ENCODE peak calls at places on chromosomes 11 and 22, in nine cellular contexts. I is hepatocyte, N is uterus, W is colonic mucosa, L is ascending aorta, Y is fibroblast of the aortic adventitia, T is foreskin fibroblast, R is dorsolateral prefrontal cortex, U is HCT116. F is an unnamed sample.

GRCh38 chr11:11036185-11037161 is 178.6 kb upstream of the ZBED5 start:
- DNase-seq in I (peak), N (no peak), W (peak), L (no peak), Y (peak), T (peak), R (peak), U (peak), F (peak)

GRCh38 chr11:72676874-72677341 is 2.7 kb upstream of the PDE2A start:
- DNase-seq in I (peak), N (peak), W (peak), L (no peak), Y (peak), T (peak), R (no peak), U (no peak), F (peak)

GRCh38 chr22:19605508-19606331 is 81.5 kb upstream of the CLDN5 start:
- DNase-seq in I (no peak), N (no peak), W (no peak), L (no peak), Y (no peak), T (no peak), R (peak), U (no peak), F (no peak)

GRCh38 chr22:39405346-39406085 is 5.9 kb downstream of the TAB1 start:
- DNase-seq in I (no peak), N (peak), W (no peak), L (no peak), Y (peak), T (peak), R (peak), U (no peak), F (no peak)

GRCh38 chr11:78223320-78223954 is 34.7 kb downstream of the USP35 start:
- DNase-seq in I (no peak), N (no peak), W (no peak), L (no peak), Y (no peak), T (no peak), R (no peak), U (no peak), F (no peak)

GRCh38 chr11:24375896-24376295 is 121.0 kb upstream of the LUZP2 start:
- DNase-seq in I (no peak), N (no peak), W (no peak), L (no peak), Y (no peak), T (no peak), R (no peak), U (no peak), F (no peak)

GRCh38 chr11:100825610-100826009 is 138.5 kb downstream of the ARHGAP42 start:
- DNase-seq in I (no peak), N (no peak), W (no peak), L (no peak), Y (no peak), T (peak), R (no peak), U (no peak), F (peak)

GRCh38 chr11:77205467-77206263 is 77.6 kb downstream of the MYO7A start:
- DNase-seq in I (no peak), N (peak), W (no peak), L (no peak), Y (no peak), T (no peak), R (no peak), U (no peak), F (no peak)

GRCh38 chr22:22093743-22094142 is 111.2 kb upstream of the TOP3B start:
- DNase-seq in I (no peak), N (no peak), W (no peak), L (no peak), Y (no peak), T (no peak), R (no peak), U (no peak), F (no peak)

GRCh38 chr11:69010964-69011623 is 2.0 kb downstream of the MRGPRF start:
- DNase-seq in I (peak), N (peak), W (peak), L (no peak), Y (peak), T (peak), R (peak), U (peak), F (peak)

GRCh38 chr11:285894-286220 is 3.1 kb upstream of the PGGHG start:
- DNase-seq in I (no peak), N (no peak), W (no peak), L (no peak), Y (no peak), T (no peak), R (no peak), U (no peak), F (no peak)

GRCh38 chr11:283405-284080 is 5.3 kb downstream of the NLRP6 start:
- DNase-seq in I (no peak), N (no peak), W (no peak), L (no peak), Y (no peak), T (no peak), R (no peak), U (no peak), F (no peak)

GRCh38 chr11:285021-285893 is 3.7 kb upstream of the PGGHG start:
- DNase-seq in I (no peak), N (no peak), W (no peak), L (no peak), Y (no peak), T (no peak), R (no peak), U (no peak), F (no peak)

GRCh38 chr11:282630-283360 is 4.6 kb downstream of the NLRP6 start:
- DNase-seq in I (no peak), N (no peak), W (no peak), L (no peak), Y (no peak), T (no peak), R (no peak), U (no peak), F (no peak)

DNA sequence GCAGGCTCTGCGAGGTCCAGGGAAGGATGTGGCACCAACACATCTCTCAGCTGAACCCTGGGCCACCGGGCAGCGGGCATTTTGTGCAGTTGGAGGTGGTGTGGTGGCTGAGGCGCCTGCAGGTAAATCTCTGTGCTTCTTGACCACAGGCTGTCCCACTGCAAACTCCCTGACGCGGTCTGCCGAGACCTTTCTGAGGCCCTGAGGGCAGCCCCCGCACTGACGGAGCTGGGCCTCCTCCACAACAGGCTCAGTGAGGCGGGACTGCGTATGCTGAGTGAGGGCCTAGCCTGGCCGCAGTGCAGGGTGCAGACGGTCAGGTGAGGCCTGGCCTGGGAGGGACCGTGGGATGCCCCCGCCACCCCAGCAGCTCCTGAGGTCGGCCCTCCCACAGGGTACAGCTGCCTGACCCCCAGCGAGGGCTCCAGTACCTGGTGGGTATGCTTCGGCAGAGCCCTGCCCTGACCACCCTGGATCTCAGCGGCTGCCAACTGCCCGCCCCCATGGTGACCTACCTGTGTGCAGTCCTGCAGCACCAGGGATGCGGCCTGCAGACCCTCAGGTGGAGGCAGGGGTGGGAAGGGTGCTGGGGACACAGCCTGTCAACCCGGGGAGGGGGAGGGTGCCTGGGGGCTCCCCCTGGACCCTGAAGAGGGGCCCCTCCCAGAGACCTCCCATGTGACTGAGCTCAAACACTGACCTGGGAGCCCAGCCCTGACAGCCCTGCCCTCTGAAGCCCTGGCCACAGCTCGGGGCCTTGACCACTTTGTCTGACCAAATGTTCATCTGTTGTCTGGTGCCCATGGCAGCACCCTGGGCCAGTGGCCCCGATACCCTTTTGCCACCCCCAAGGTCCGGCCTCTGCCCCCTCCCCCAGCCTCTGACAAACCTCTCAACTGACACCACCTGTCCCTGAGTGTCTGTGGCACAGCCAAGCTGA is 4.6 kb upstream of the PGGHG start:
- DNase-seq in I (no peak), N (peak), W (no peak), L (no peak), Y (no peak), T (no peak), R (no peak), U (no peak), F (no peak)
- H3K4me3 ChIP-seq in I (no peak), N (no peak), W (no peak), L (no peak), Y (no peak), T (no peak), R (no peak), U (no peak), F (no peak)

DNA sequence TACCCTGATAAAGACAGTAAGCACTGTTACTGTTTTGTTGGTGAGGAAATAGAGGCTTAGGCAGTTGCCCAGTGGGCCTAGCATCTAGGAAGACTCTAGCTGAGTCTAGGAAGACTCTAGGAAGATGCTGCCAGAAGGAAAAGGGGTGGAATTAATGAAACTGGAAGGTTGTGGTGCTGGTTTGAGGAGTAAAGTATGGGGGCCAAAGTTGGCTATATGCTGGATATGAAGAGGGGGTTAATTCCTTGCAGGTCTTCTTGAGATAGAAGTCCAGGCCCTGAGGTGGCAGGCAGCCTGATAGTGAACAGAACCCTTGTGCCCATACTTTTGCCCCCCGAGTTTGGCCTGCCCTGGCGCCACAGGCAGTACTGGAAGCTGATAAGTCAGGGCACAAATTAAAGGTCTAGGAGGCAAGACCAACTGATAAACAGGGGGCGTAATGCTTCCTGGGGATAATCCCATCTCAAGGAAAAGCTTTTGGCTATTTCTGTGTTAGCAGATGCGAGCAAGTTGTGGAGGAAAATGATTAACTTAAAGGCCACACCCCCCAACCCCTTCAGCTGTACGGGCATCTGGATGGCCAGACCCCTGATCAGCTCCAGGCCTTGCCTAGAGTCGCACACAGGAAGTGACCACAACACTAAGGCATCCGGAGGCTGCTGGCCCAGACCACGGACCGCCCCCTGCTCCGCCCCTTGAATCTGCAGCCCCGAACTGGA is 3.1 kb downstream of the ILK start:
- DNase-seq in I (peak), N (peak), W (peak), L (peak), Y (peak), T (peak), R (peak), U (peak), F (peak)
- H3K4me3 ChIP-seq in I (no peak), N (peak), W (no peak), L (peak), Y (peak), T (peak), R (peak), U (peak), F (no peak)

GRCh38 chr22:35301370-35301874 is 1.7 kb downstream of the TOM1 start:
- DNase-seq in I (peak), N (peak), W (no peak), L (peak), Y (peak), T (peak), R (no peak), U (no peak), F (no peak)
- H3K4me3 ChIP-seq in I (peak), N (no peak), W (peak), L (no peak), Y (peak), T (peak), R (no peak), U (no peak), F (no peak)

GRCh38 chr22:25420925-25421904 is 143.3 kb upstream of the GRK3 start:
- DNase-seq in I (no peak), N (no peak), W (no peak), L (no peak), Y (peak), T (peak), R (no peak), U (no peak), F (no peak)
- H3K4me3 ChIP-seq in I (no peak), N (no peak), W (peak), L (peak), Y (no peak), T (no peak), R (peak), U (no peak), F (no peak)

GRCh38 chr22:24428751-24429410 is 1.5 kb downstream of the ADORA2A start:
- DNase-seq in I (no peak), N (no peak), W (no peak), L (no peak), Y (no peak), T (no peak), R (no peak), U (no peak), F (no peak)

GRCh38 chr22:24429411-24430365 is 2.3 kb downstream of the ADORA2A start:
- DNase-seq in I (no peak), N (no peak), W (no peak), L (peak), Y (peak), T (peak), R (peak), U (no peak), F (no peak)

GRCh38 chr22:24426859-24427499 is 420 bp upstream of the ADORA2A start:
- DNase-seq in I (no peak), N (no peak), W (no peak), L (no peak), Y (no peak), T (no peak), R (no peak), U (no peak), F (no peak)

GRCh38 chr22:24426436-24426835 is 963 bp upstream of the ADORA2A start:
- DNase-seq in I (no peak), N (no peak), W (no peak), L (no peak), Y (no peak), T (no peak), R (no peak), U (no peak), F (no peak)

DNA sequence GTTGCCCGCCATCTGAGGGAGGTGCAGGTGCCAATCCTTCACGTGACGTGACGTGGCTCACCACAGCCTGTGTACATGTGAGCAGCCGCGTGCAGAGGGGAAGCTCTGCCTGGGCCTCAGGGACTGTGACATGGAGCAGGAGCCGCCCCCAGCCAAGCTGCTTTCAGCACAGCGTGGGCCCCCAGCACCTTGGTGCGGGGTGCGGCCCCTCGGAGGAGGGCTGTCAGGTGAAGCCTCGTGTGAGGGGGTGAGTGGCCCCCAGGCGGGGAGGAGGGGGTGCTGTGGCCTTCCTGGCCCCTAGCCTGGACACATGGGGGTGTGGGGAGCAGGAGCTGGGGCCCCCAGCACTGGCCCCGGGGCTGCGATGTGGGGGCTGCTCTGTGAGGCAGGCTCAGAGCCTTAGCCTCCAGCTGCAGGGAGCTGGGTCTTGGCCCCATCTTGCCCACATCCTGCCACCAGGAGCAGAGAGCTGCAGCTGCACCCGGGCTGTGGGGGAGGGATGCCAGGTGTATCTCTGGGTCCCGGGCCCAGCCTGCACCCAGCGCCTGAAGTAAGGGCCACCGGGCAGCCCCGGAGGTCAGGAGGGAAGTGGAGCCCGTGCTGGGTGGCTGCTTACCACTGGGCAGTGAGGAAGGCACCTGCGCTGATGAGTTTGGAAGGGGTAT is at the start of gene ADORA2A:
- DNase-seq in I (no peak), N (no peak), W (peak), L (no peak), Y (no peak), T (no peak), R (no peak), U (no peak), F (no peak)
- H3K4me3 ChIP-seq in I (no peak), N (no peak), W (peak), L (no peak), Y (no peak), T (no peak), R (no peak), U (no peak), F (no peak)